ENCODE peak calls at places on chromosomes 12 and 14, in ten cellular contexts. V, L, R, C, G, J, S, A, I and F are unnamed samples.

GRCh38 chr12:107760207-107760816 is 625 bp downstream of the PRDM4 start:
- DNase-seq in C (no peak), J (peak; percentile 39), V (peak; percentile 33), R (peak; percentile 52), G (peak; percentile 52), A (peak; percentile 71), S (peak; percentile 33), I (peak; percentile 21), L (peak; percentile 6), F (peak; percentile 69)

GRCh38 chr14:39102969-39103957 is at the start of gene SEC23A:
- DNase-seq in S (peak; percentile 94), G (peak; percentile 95), V (peak; percentile 65), J (peak; percentile 97), C (peak; percentile 93), L (peak; percentile 92), I (peak; percentile 81), A (peak; percentile 97), R (peak; percentile 90), F (peak; percentile 96)

GRCh38 chr12:56115329-56115728 is 1.1 kb upstream of the RPL41 start:
- DNase-seq in L (peak; percentile 30), A (peak; percentile 42), G (peak; percentile 57), C (no peak), J (no peak), R (peak; percentile 65), I (peak; percentile 57), S (no peak), V (no peak), F (no peak)

GRCh38 chr12:512933-513332 is 53.2 kb downstream of the B4GALNT3 start:
- DNase-seq in I (no peak), L (no peak), C (no peak), S (no peak), G (no peak), A (no peak), V (no peak), R (no peak), J (no peak), F (no peak)

GRCh38 chr14:90301580-90302181 is 30.1 kb downstream of the NRDE2 start:
- DNase-seq in S (no peak), G (peak; percentile 77), L (no peak), A (peak; percentile 33), C (no peak), V (no peak), I (peak; percentile 25), R (peak; percentile 66), J (no peak), F (no peak)

GRCh38 chr12:20154060-20154459 is 214.3 kb upstream of the PDE3A start:
- DNase-seq in R (no peak), G (peak; percentile 44), A (no peak), C (no peak), S (no peak), J (no peak), I (no peak), L (no peak), V (peak; percentile 15), F (no peak)

GRCh38 chr12:110600254-110600653 is 13.7 kb upstream of the TCTN1 start:
- DNase-seq in J (no peak), V (peak; percentile 51), G (peak; percentile 91), C (no peak), L (no peak), I (peak; percentile 53), R (peak; percentile 79), A (peak; percentile 58), S (no peak), F (no peak)

GRCh38 chr12:129371268-129371667 is 518.0 kb downstream of the GLT1D1 start:
- DNase-seq in C (no peak), R (no peak), J (no peak), S (no peak), I (no peak), G (no peak), A (no peak), L (no peak), V (no peak), F (no peak)

GRCh38 chr14:91202234-91202974 is 42.1 kb downstream of the GPR68 start:
- DNase-seq in G (no peak), V (no peak), A (no peak), J (peak; percentile 59), I (no peak), C (peak; percentile 45), L (peak; percentile 43), R (peak; percentile 68), S (peak; percentile 42), F (no peak)

GRCh38 chr12:11862794-11863193 is 207.9 kb upstream of the BCL2L14 start:
- DNase-seq in A (no peak), J (no peak), S (peak; percentile 51), L (peak; percentile 51), I (no peak), V (no peak), G (peak; percentile 51), R (peak; percentile 79), C (no peak), F (no peak)

GRCh38 chr12:106045251-106045674 is 93.5 kb downstream of the NUAK1 start:
- DNase-seq in G (no peak), R (no peak), I (no peak), A (no peak), S (no peak), J (no peak), V (no peak), L (no peak), C (no peak), F (no peak)

GRCh38 chr14:92105073-92105844 is 1.1 kb downstream of the ATXN3 start:
- DNase-seq in C (no peak), S (no peak), I (peak; percentile 60), G (peak; percentile 77), A (no peak), L (no peak), J (no peak), V (no peak), R (no peak), F (no peak)

GRCh38 chr14:100629696-100630095 is 42.5 kb upstream of the BEGAIN start:
- DNase-seq in C (no peak), V (no peak), S (no peak), G (no peak), R (no peak), A (no peak), L (no peak), J (no peak), I (no peak), F (peak; percentile 28)

GRCh38 chr12:84502907-84503787 is 409.5 kb downstream of the SLC6A15 start:
- DNase-seq in J (peak; percentile 40), L (peak; percentile 33), V (peak; percentile 60), A (peak; percentile 87), S (peak; percentile 54), G (peak; percentile 86), R (peak; percentile 81), I (peak; percentile 66), C (no peak), F (peak; percentile 1)

DNA sequence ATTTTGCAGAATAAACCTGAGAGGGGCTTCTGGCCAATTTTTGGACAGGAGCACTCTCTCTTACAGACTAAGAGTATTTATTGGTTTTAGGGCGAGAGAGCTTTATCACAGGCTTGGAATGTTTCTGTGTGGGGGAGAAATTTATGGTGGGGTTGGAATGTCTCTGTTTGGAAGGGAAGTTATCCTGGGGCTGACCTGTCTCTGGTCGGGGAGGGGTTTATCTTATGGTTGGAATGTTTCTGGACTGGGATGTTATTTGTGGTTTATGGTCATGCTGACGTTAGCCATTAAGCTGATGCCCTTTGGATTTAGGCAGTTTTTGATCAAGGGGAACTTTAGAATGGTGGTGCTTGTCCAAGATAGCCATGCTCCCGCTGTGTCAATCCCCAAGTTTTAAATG is 614.8 kb downstream of the DIO2 start:
- DNase-seq in L (no peak), J (no peak), I (no peak), S (no peak), G (no peak), V (no peak), A (no peak), R (peak; percentile 30), C (no peak), F (no peak)
- H3K36me3 ChIP-seq in L (no peaks in the 10 kb centered on the region), J (no peaks in the 10 kb centered on the region), I (no peaks in the 10 kb centered on the region), S (no peaks in the 10 kb centered on the region), G (no peaks in the 10 kb centered on the region), V (no peaks in the 10 kb centered on the region), A (peaks cover 6% of the 10 kb centered on the region), R (no peaks in the 10 kb centered on the region), C (no peaks in the 10 kb centered on the region), F (no peaks in the 10 kb centered on the region)

DNA sequence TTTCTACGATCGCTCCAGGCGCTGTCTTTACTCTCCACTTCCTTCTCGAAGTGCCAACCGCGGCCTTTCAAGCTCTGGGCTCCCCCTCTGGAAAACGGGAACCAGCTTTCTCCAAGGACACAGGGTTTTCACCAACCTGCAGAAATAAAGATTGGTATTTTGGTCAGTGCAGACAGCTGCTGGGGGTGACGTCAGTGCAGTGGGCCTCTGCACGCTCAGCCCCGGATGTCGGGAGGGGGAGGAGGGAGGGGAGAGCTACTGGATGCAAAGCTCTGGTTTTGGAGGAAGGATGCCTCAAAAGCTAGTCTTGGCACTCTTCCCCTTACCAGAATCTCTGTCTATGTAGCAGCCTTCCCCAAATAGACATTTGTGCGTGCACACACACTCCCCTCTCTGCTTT is 19.9 kb downstream of the HRK start:
- DNase-seq in J (no peak), S (peak; percentile 27), G (peak; percentile 79), I (no peak), R (peak; percentile 78), L (peak; percentile 74), V (peak; percentile 45), C (peak; percentile 52), A (no peak), F (no peak)
- H3K4me3 ChIP-seq in J (no peak overlapping the region), S (no peak overlapping the region), G (no peak overlapping the region), I (no peak overlapping the region), R (no peak overlapping the region), L (no peak overlapping the region), V (no peak overlapping the region), C (peak overlapping the region; percentile 10), A (no peak overlapping the region), F (no peak overlapping the region)

GRCh38 chr12:23950011-23950774 is 723 bp upstream of the SOX5 start:
- DNase-seq in C (no peak), G (peak; percentile 3), R (peak; percentile 1), V (no peak), I (peak; percentile 8), J (no peak), S (no peak), A (peak; percentile 42), L (no peak), F (peak; percentile 10)

GRCh38 chr12:23944067-23944466 is 5.4 kb downstream of the SOX5 start:
- DNase-seq in R (no peak), V (no peak), J (no peak), G (no peak), I (no peak), L (no peak), C (no peak), S (no peak), A (peak; percentile 33), F (no peak)

GRCh38 chr12:23945249-23945648 is 4.2 kb downstream of the SOX5 start:
- DNase-seq in S (no peak), G (no peak), A (no peak), V (no peak), I (no peak), R (no peak), L (no peak), C (no peak), J (no peak), F (no peak)

GRCh38 chr12:23949212-23950010 is at the start of gene SOX5:
- DNase-seq in G (no peak), R (peak; percentile 0), V (peak; percentile 20), S (peak; percentile 16), A (peak; percentile 63), L (peak; percentile 34), I (no peak), C (peak; percentile 34), J (peak; percentile 58), F (peak; percentile 20)

GRCh38 chr12:23947395-23947794 is 2.1 kb downstream of the SOX5 start:
- DNase-seq in I (no peak), R (no peak), V (no peak), S (no peak), C (no peak), L (no peak), J (no peak), A (no peak), G (no peak), F (no peak)
- H3K27me3 ChIP-seq in I (peaks cover 27% of the 10 kb centered on the region), R (peaks cover 24% of the 10 kb centered on the region), V (no peaks in the 10 kb centered on the region), S (peaks cover 15% of the 10 kb centered on the region), C (peaks cover 38% of the 10 kb centered on the region), L (peaks cover 29% of the 10 kb centered on the region), J (no peaks in the 10 kb centered on the region), A (peaks cover 34% of the 10 kb centered on the region), G (no peaks in the 10 kb centered on the region), F (peaks cover 12% of the 10 kb centered on the region)

GRCh38 chr12:76375939-76376338 is 27.7 kb upstream of the BBS10 start:
- DNase-seq in L (no peak), V (no peak), S (no peak), I (no peak), G (no peak), R (peak; percentile 7), C (no peak), A (no peak), J (no peak), F (no peak)
- H3K36me3 ChIP-seq in L (no peaks in the 10 kb centered on the region), V (peaks cover 4% of the 10 kb centered on the region), S (no peaks in the 10 kb centered on the region), I (peaks cover 18% of the 10 kb centered on the region), G (peaks cover 42% of the 10 kb centered on the region), R (peaks cover 39% of the 10 kb centered on the region), C (peaks cover 77% of the 10 kb centered on the region), A (peaks cover 4% of the 10 kb centered on the region), J (peaks cover 68% of the 10 kb centered on the region), F (no peaks in the 10 kb centered on the region)